ENCODE peak calls at places on chromosomes 13 and 19, in four cellular contexts. W is NB4, G is body of pancreas, P is cardiac fibroblast. U is an unnamed sample.

GRCh38 chr19:35117017-35117570 is 1.5 kb downstream of the FXYD3 start:
- DNase-seq in W (no peak), G (no peak), P (no peak), U (no peak)

GRCh38 chr19:35002037-35002535 is 2.0 kb downstream of the GRAMD1A start:
- DNase-seq in W (no peak), G (no peak), P (no peak), U (no peak)

GRCh38 chr13:110307697-110308376 is 753 bp downstream of the COL4A2 start:
- DNase-seq in W (no peak), G (no peak), P (peak), U (no peak)

GRCh38 chr13:110699148-110700145 is 6.5 kb downstream of the CARS2 start:
- DNase-seq in W (no peak), G (no peak), P (no peak), U (no peak)

GRCh38 chr19:43682824-43683661 is 13.1 kb upstream of the PLAUR start:
- DNase-seq in W (no peak), G (no peak), P (no peak), U (no peak)

GRCh38 chr13:90717451-90717936 is 630.0 kb upstream of the MIR17HG start:
- DNase-seq in W (no peak), G (no peak), P (peak), U (no peak)

GRCh38 chr19:48806518-48806817 is 4.4 kb downstream of the BCAT2 start:
- DNase-seq in W (no peak), G (no peak), P (no peak), U (no peak)

GRCh38 chr13:99656843-99657506 is 155.7 kb downstream of the TM9SF2 start:
- DNase-seq in W (no peak), G (no peak), P (no peak), U (no peak)

GRCh38 chr13:29922281-29922821 is 71.9 kb upstream of the UBL3 start:
- DNase-seq in W (peak), G (no peak), P (peak), U (no peak)

GRCh38 chr13:42821437-42821836 is 40.1 kb downstream of the FAM216B start:
- DNase-seq in W (no peak), G (no peak), P (peak), U (no peak)

GRCh38 chr19:4352701-4353121 is 9.3 kb downstream of the MPND start:
- DNase-seq in W (peak), G (peak), P (peak), U (no peak)

GRCh38 chr19:8973501-8974091 is 36.6 kb downstream of the MUC16 start:
- DNase-seq in W (peak), G (no peak), P (no peak), U (no peak)

GRCh38 chr13:79435549-79435948 is 29.5 kb upstream of the RBM26 start:
- DNase-seq in W (no peak), G (no peak), P (peak), U (no peak)

GRCh38 chr19:58007285-58007684 is 4.7 kb upstream of the ZNF606 start:
- DNase-seq in W (peak), G (no peak), P (no peak), U (no peak)

GRCh38 chr19:53537126-53537522 is 821 bp upstream of the ZNF331 start:
- DNase-seq in W (peak), G (no peak), P (no peak), U (no peak)

GRCh38 chr13:52454459-52454824 is 836 bp upstream of the CKAP2 start:
- DNase-seq in W (peak), G (no peak), P (peak), U (peak)

GRCh38 chr19:53586277-53586691 is 45.5 kb upstream of the DPRX start:
- DNase-seq in W (no peak), G (no peak), P (no peak), U (no peak)

GRCh38 chr19:44874317-44874716 is 16.7 kb upstream of the TOMM40 start:
- DNase-seq in W (no peak), G (no peak), P (no peak), U (no peak)

GRCh38 chr13:37492741-37493514 is 105.6 kb downstream of the POSTN start:
- DNase-seq in W (no peak), G (no peak), P (peak), U (no peak)

GRCh38 chr19:33417751-33418150 is 44.2 kb downstream of the CEBPG start:
- DNase-seq in W (no peak), G (no peak), P (no peak), U (no peak)

GRCh38 chr19:33418461-33418860 is 45.0 kb downstream of the CEBPG start:
- DNase-seq in W (no peak), G (no peak), P (no peak), U (no peak)

GRCh38 chr19:33413868-33414666 is 40.6 kb downstream of the CEBPG start:
- DNase-seq in W (no peak), G (no peak), P (no peak), U (no peak)

GRCh38 chr19:33414667-33415605 is 41.4 kb downstream of the CEBPG start:
- DNase-seq in W (no peak), G (no peak), P (no peak), U (no peak)

DNA sequence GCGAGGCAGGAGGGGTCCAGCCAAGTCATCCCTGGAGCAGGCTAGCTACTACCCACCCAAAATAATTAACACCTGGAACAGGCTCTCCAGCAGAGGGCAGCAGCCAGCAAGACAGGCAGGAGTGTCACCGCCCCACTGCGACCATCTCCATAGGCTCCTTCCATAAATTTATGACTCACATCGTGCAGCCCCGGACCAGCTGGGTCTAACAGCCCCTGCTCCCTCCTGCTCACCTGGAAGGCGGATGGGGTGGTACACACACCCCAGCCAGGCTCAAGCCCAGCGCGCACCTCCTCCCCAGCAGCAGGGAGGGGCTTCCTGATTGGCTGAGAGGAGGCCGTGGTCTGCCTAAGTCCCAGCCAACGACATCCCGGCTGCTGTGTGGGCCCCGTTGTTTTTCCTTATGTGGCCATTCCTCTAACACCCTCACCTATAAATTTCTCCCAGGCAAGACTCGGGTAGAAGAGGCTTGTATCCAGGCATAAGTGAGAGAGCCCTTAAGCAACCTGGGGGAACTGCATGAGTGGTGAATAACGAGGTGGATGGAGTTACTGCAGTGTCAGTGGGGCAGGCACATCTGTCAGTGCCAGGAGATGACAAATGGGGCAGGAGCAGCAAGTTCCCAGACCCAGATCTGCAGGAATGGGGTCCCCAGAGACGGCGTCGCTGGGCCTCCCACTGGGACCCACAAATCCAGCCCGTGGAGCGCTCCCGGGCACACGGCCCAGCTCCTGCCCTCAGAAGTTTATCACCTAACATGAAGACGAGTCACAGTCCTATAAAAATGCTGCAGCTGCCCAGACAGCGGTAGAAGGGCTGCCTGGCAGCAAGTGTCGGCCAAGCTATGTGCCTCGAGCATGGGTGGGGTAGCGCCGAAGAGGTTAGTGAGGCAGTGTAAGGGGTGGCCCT is 43.1 kb downstream of the CEBPG start:
- DNase-seq in W (peak), G (peak), P (peak), U (peak)
- H3K4me3 ChIP-seq in W (no peak), G (no peak), P (no peak), U (no peak)

GRCh38 chr13:21361706-21362105 is 97.4 kb downstream of the ZDHHC20 start:
- DNase-seq in W (no peak), G (no peak), P (no peak), U (no peak)
- H3K4me3 ChIP-seq in W (no peak), G (no peak), P (no peak), U (no peak)

GRCh38 chr19:13881231-13881691 is 4.3 kb downstream of the NANOS3 start:
- DNase-seq in W (peak), G (peak), P (peak), U (no peak)

GRCh38 chr19:13882419-13882795 is 5.5 kb downstream of the NANOS3 start:
- DNase-seq in W (no peak), G (no peak), P (no peak), U (no peak)

GRCh38 chr19:13881692-13882418 is 4.9 kb downstream of the NANOS3 start:
- DNase-seq in W (peak), G (peak), P (peak), U (no peak)

GRCh38 chr19:13882841-13883240 is 5.9 kb downstream of the NANOS3 start:
- DNase-seq in W (no peak), G (no peak), P (no peak), U (no peak)

GRCh38 chr19:13880059-13880672 is 3.2 kb downstream of the NANOS3 start:
- DNase-seq in W (peak), G (peak), P (peak), U (peak)
- H3K4me3 ChIP-seq in W (no peak), G (no peak), P (peak), U (peak)

GRCh38 chr19:10499550-10500246 is 3.5 kb downstream of the KEAP1 start:
- DNase-seq in W (no peak), G (no peak), P (no peak), U (no peak)

GRCh38 chr19:10502524-10503001 is 593 bp downstream of the KEAP1 start:
- DNase-seq in W (peak), G (peak), P (peak), U (peak)

GRCh38 chr19:10497371-10497770 is 5.8 kb downstream of the KEAP1 start:
- DNase-seq in W (no peak), G (no peak), P (no peak), U (no peak)

GRCh38 chr19:10501971-10502523 is 1.1 kb downstream of the KEAP1 start:
- DNase-seq in W (peak), G (peak), P (peak), U (no peak)

DNA sequence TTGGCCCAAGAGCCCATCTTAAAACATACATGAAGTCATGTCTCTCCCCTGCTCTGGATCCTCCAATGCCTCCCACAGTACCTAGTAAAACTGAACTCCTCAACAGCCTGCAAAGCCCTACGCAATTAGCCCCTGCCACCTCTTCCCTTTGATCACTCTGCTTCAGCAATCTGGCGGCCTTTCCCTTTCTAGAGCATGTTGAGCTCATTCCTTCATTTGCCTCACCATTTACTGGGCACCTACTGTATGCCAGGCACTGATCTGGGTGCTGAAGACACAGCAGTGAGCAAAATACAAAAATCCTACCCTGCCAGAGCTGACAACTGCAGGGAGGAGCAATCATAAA is 2.9 kb downstream of the KEAP1 start:
- DNase-seq in W (no peak), G (no peak), P (no peak), U (no peak)
- H3K4me3 ChIP-seq in W (peak), G (no peak), P (no peak), U (no peak)

DNA sequence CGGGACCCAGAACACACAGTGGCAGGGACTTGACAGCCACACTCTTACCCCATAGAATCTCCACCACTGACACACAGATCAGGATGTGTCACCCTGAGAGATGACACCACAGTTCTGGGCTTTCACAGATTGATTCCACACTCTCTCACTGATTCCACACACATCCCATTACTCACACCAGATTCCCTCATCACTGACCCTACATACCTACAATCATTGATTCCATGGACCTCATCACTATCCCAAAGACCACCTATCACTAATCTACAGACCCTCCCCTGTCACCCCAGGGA is 57.6 kb upstream of the ZNF527 start:
- DNase-seq in W (no peak), G (no peak), P (no peak), U (no peak)
- H3K4me3 ChIP-seq in W (no peak), G (no peak), P (no peak), U (no peak)

GRCh38 chr19:17424743-17425365 is 5.0 kb downstream of the MVB12A start:
- DNase-seq in W (peak), G (no peak), P (peak), U (no peak)
- H3K4me3 ChIP-seq in W (no peak), G (no peak), P (no peak), U (no peak)

DNA sequence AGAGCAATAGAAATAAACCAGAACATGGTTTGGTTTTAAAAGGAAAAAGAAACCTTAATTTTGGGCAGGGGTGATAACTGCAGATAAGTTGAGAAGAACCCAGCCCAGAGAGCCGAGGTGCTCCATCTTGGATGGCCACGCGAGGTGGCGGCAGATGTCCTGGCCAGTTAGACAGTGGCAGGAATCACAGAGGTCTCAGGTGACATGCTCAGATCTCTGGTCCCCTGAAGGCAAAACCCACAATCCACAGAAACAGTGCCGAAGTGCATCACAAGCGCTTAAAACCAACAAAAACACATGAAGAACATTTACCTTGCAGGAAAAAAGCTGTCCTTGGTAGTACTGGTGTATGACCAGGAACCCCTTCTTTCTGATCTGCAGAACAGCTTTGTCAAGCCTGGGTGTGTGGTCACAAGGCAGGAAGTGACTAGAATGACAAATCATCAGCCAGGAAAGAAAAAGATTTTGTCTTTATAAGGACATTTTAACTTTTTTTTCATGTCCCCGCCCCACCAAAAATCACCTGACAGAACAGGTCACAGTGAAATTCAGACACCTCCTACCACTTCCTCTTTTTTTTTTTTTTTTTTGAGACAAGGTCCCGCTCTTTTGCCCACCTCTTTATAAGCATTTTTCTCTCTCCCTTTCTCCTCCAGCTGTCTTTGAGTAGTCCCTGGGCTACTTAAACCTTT is at the start of gene LCP1:
- DNase-seq in W (peak), G (no peak), P (no peak), U (peak)
- H3K4me3 ChIP-seq in W (peak), G (no peak), P (no peak), U (peak)

GRCh38 chr13:46172531-46172991 is 9.4 kb downstream of the LCP1 start:
- DNase-seq in W (peak), G (no peak), P (no peak), U (peak)
- H3K4me3 ChIP-seq in W (peak), G (no peak), P (no peak), U (peak)

DNA sequence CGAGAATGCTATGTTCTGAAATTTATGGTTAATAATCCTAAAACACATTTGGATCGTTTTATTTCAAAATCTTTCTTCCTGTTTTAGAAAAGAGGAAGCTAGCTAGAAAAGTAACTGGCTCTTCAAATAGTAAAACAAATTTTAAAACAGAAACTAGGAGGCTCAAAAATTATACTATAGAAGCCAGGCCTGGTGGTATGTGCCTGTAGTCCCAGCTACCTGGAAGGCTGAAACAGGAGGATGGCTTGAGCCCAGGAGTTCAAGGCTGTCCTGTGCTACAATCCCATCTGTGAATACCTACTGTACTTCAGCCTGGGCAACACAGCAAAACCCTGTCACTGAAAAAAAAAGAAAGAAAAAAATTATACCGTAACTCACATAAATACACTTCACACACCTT is 57.9 kb downstream of the ELF1 start:
- DNase-seq in W (peak), G (no peak), P (no peak), U (no peak)
- H3K4me3 ChIP-seq in W (peak), G (no peak), P (no peak), U (no peak)

U was measured in GM12864.